ENCODE peak calls at places on chromosomes 5 and 9, in four cellular contexts. C, M, T and F are unnamed samples.

GRCh38 chr9:129415031-129415953 is 205.6 kb downstream of the C9orf50 start:
- ATAC-seq in T (peak; percentile 4), M (no peak), C (no peak), F (no peak)

GRCh38 chr9:107906074-107906473 is 416.5 kb upstream of the KLF4 start:
- ATAC-seq in C (no peak), M (no peak), T (no peak), F (no peak)

GRCh38 chr9:105023788-105024187 is 95.8 kb upstream of the ABCA1 start:
- ATAC-seq in T (peak; percentile 79), M (no peak), C (no peak), F (no peak)

GRCh38 chr5:68248896-68249295 is 33.3 kb downstream of the PIK3R1 start:
- ATAC-seq in T (no peak), C (no peak), M (no peak), F (no peak)

GRCh38 chr9:124511426-124511840 is 4.2 kb upstream of the NR5A1 start:
- ATAC-seq in M (peak; percentile 53), T (peak; percentile 64), C (no peak), F (no peak)

GRCh38 chr5:130290219-130290618 is 386.0 kb downstream of the CHSY3 start:
- ATAC-seq in M (no peak), T (no peak), C (no peak), F (no peak)

GRCh38 chr9:35645736-35646582 is 4.8 kb downstream of the SIT1 start:
- ATAC-seq in T (peak; percentile 35), M (peak; percentile 61), C (peak; percentile 32), F (peak; percentile 40)

GRCh38 chr5:65880673-65881072 is 45.7 kb upstream of the ERBIN start:
- ATAC-seq in M (no peak), C (no peak), T (peak; percentile 49), F (no peak)

GRCh38 chr5:136058031-136058971 is 29.5 kb downstream of the TGFBI start:
- ATAC-seq in T (no peak), C (peak; percentile 88), M (peak; percentile 53), F (peak; percentile 86)

GRCh38 chr5:169161022-169161680 is 139.8 kb downstream of the SLIT3 start:
- ATAC-seq in T (no peak), M (no peak), C (peak; percentile 83), F (peak; percentile 77)

GRCh38 chr9:136613824-136614371 is 48.8 kb upstream of the EGFL7 start:
- ATAC-seq in T (no peak), C (no peak), M (no peak), F (peak; percentile 2)

GRCh38 chr5:35903631-35904203 is 34.7 kb downstream of the CAPSL start:
- ATAC-seq in C (no peak), T (no peak), M (no peak), F (no peak)

GRCh38 chr9:1707291-1707690 is 307.9 kb upstream of the SMARCA2 start:
- ATAC-seq in M (no peak), T (no peak), C (no peak), F (no peak)

GRCh38 chr5:144566747-144567415 is 396.2 kb downstream of the KCTD16 start:
- ATAC-seq in M (no peak), T (no peak), C (no peak), F (no peak)

GRCh38 chr5:140711794-140712193 is 11.5 kb downstream of the ZMAT2 start:
- ATAC-seq in C (no peak), T (no peak), M (no peak), F (no peak)

GRCh38 chr5:140710899-140711552 is 10.8 kb downstream of the ZMAT2 start:
- ATAC-seq in M (peak; percentile 85), T (peak; percentile 92), C (peak; percentile 96), F (peak; percentile 97)

GRCh38 chr5:140713562-140714094 is 13.4 kb downstream of the ZMAT2 start:
- ATAC-seq in T (no peak), C (no peak), M (no peak), F (no peak)

DNA sequence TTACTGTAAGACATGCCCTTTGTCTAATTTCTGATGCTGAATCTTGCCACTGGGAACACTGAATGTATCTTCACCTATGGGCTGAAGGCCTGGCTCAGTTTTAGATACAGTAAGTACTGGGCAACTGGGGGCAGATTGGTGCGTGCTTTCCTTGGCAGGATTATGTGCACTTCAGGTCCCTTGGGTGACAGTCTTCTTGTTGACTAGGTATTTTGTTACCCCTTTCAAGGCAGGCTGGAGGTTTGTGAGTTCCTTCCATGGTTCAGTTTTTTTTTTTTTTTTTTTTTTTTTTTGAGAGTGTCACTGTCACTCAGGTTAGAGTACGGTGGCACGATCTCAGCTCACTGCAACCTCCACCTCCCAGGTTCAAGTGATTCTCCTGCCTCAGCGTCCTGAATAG is 7.6 kb downstream of the ZMAT2 start:
- ATAC-seq in T (no peak), C (no peak), M (no peak), F (no peak)
- TF ChIP-seq POLR2AphosphoS5 in T (no peak), C (no peak), M (no peak), F (no peak)

GRCh38 chr5:73201547-73202513 is 28.8 kb downstream of the TMEM174 start:
- ATAC-seq in T (peak; percentile 99), M (peak; percentile 98), C (peak; percentile 82), F (peak; percentile 63)

GRCh38 chr5:73196201-73196600 is 23.2 kb downstream of the TMEM174 start:
- ATAC-seq in M (no peak), T (no peak), C (no peak), F (no peak)

GRCh38 chr5:73199671-73200070 is 26.7 kb downstream of the TMEM174 start:
- ATAC-seq in T (no peak), M (no peak), C (no peak), F (no peak)

GRCh38 chr5:73197637-73198257 is 24.8 kb downstream of the TMEM174 start:
- ATAC-seq in M (no peak), C (no peak), T (no peak), F (no peak)

DNA sequence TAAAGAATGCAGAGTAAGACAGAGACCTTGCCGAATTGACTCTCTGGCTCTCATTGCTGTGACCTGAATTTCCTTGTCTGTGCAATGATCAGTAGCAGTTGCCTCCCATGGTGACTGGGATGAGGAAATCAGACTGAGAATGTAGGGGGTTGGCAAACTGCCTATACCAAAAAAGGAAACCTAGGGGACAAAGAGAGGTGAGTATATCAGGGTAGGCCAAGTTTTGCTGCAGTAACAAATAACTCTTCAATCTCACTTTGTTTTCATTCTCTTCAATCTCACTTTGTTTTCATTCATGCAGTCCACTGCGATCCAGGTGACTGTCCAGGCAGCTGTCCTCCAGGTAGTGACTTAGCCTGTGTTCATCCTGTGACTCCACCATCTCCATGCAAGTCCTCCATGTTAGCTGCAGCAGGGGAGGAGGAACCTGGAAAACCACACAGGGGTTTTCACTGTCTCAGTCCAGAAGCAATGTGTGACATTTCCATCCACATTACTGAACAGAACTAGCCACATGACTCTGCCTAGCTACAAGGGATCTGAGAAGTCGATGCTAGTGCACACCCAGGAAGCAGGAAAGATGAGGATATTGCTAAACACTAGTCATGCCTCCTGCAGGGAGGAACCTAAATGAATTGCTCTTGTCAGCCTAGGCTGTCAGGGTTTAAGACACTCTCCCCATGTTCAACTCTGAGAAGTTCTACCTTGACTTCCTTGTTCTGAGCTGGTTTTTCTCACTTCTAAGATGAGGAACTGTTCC is 26.0 kb downstream of the TMEM174 start:
- ATAC-seq in T (no peak), M (no peak), C (no peak), F (no peak)
- H3K27me3 ChIP-seq in T (peaks cover 27% of the 10 kb centered on the region), M (no peaks in the 10 kb centered on the region), C (no peaks in the 10 kb centered on the region), F (peaks cover 23% of the 10 kb centered on the region)

GRCh38 chr9:110027624-110028023 is 180.3 kb downstream of the C9orf152 start:
- ATAC-seq in T (no peak), C (peak; percentile 41), M (no peak), F (peak; percentile 67)
- H3K27ac ChIP-seq in T (no peak overlapping the region), C (peak overlapping the region; percentile 32), M (no peak overlapping the region), F (peak overlapping the region; percentile 3)

DNA sequence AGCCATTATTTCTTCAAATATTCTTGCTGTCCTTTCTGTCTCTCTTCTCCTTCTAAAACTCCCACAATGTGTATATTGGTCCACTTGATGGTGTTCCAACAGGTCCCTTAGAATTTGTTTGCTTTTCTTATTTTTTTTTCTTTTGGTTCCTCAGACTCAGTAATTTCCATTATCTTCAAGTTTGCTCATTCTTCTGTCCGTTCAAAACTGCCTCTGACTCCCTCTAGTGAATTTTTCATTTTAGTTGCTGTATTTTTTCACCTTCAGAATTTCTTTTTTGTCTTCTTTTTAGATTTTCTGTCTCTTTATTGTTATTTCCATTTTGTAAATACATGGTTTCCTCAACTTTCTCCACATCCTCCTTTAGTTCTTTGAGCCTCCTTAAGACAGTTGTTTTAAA is 6.4 kb upstream of the SRP19 start:
- ATAC-seq in C (no peak), M (no peak), T (no peak), F (no peak)
- TF ChIP-seq POLR2AphosphoS5 in C (no peak), M (no peak), T (no peak), F (no peak)

DNA sequence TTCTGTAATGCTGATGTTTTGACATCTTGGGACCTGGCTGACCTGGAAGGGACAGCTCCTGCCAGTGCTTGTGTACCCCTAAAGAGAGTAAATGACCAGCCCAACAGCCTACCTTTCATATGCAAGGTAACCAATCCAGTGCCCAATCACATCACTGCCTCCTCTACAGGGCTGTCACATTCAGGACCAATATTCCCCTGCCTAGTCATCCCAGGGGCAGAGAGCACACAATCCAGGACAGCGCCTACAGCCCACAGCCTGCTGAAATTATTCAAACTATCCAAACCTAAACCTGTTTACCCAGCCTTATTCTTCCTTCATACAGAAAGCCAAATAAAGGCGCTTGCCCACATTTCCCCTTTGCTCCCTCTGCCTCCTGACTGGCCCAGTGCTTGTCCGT is 284.1 kb downstream of the CTNND2 start:
- ATAC-seq in M (no peak), T (no peak), C (no peak), F (no peak)
- H3K27me3 ChIP-seq in M (no peaks in the 10 kb centered on the region), T (no peaks in the 10 kb centered on the region), C (no peaks in the 10 kb centered on the region), F (no peaks in the 10 kb centered on the region)

GRCh38 chr5:141867139-141867538 is 11.1 kb downstream of the PCDH1 start:
- ATAC-seq in M (no peak), C (no peak), T (no peak), F (no peak)
- H3K27ac ChIP-seq in M (no peak overlapping the region), C (no peak overlapping the region), T (no peak overlapping the region), F (no peak overlapping the region)

GRCh38 chr5:113866763-113867162 is 353.3 kb downstream of the YTHDC2 start:
- ATAC-seq in T (no peak), M (no peak), C (no peak), F (no peak)
- TF ChIP-seq POLR2AphosphoS5 in T (no peak), M (no peak), C (no peak), F (no peak)